ENCODE peak calls at places on chromosomes 16 and 17, in seven cellular contexts. E is left ventricle myocardium inferior, M is body of pancreas, B is sigmoid colon, K is kidney epithelial cell, G is osteoblast, T is GM13977. J is an unnamed sample.
A peak's percentile ranks its signal among the peaks of the same experiment; 100 is the strongest.

GRCh38 chr16:54284319-54284930 is 2.2 kb downstream of the IRX3 start:
- DNase-seq in B (no peak), K (no peak), E (no peak), M (no peak), T (peak; percentile 57), G (peak; percentile 92), J (no peak)

GRCh38 chr16:73050115-73051099 is 2.5 kb upstream of the ZFHX3 start:
- DNase-seq in T (no peak), B (no peak), G (peak; percentile 67), K (no peak), M (no peak), E (no peak), J (no peak)

GRCh38 chr17:9226794-9227135 is 205.5 kb downstream of the NTN1 start:
- DNase-seq in G (no peak), E (no peak), M (no peak), T (no peak), K (no peak), B (peak; percentile 63), J (no peak)

GRCh38 chr17:62162898-62163297 is 97.8 kb upstream of the MED13 start:
- DNase-seq in K (no peak), T (no peak), G (no peak), M (no peak), E (no peak), B (no peak), J (no peak)

GRCh38 chr16:11240636-11241473 is 15.1 kb downstream of the SOCS1 start:
- DNase-seq in M (no peak), B (no peak), K (no peak), E (peak; percentile 51), G (no peak), T (no peak), J (no peak)

GRCh38 chr17:58677204-58677880 is 14.5 kb downstream of the TEX14 start:
- DNase-seq in K (no peak), E (no peak), T (no peak), B (no peak), M (no peak), G (no peak), J (no peak)

GRCh38 chr16:19704321-19705130 is 13.5 kb downstream of the KNOP1 start:
- DNase-seq in M (no peak), G (peak; percentile 85), E (no peak), T (no peak), B (peak; percentile 69), K (no peak), J (peak; percentile 95)

GRCh38 chr16:57516176-57516725 is 20.1 kb downstream of the CCDC102A start:
- DNase-seq in E (no peak), T (no peak), G (peak; percentile 66), M (no peak), K (no peak), B (no peak), J (no peak)

GRCh38 chr16:10067406-10067805 is 114.8 kb downstream of the GRIN2A start:
- DNase-seq in B (no peak), G (no peak), E (no peak), M (peak; percentile 15), K (no peak), T (no peak), J (peak; percentile 39)

GRCh38 chr16:67357561-67357960 is 30.9 kb downstream of the LRRC36 start:
- DNase-seq in M (no peak), K (no peak), T (no peak), E (no peak), G (no peak), B (no peak), J (no peak)

GRCh38 chr16:3074860-3075545 is 9.6 kb downstream of the IL32 start:
- DNase-seq in K (no peak), T (peak; percentile 77), E (no peak), M (peak; percentile 38), G (no peak), B (no peak), J (no peak)

GRCh38 chr17:41540921-41541625 is 13.0 kb upstream of the KRT19 start:
- DNase-seq in M (no peak), G (no peak), K (no peak), E (no peak), T (no peak), B (no peak), J (no peak)

GRCh38 chr16:17519041-17519440 is 48.3 kb upstream of the XYLT1 start:
- DNase-seq in G (no peak), B (no peak), T (no peak), E (no peak), K (no peak), M (no peak), J (no peak)

GRCh38 chr17:47879776-47880452 is 16.1 kb upstream of the SP2 start:
- DNase-seq in G (no peak), B (no peak), T (no peak), E (no peak), M (no peak), K (no peak), J (no peak)

GRCh38 chr16:10180771-10181163 is 1.5 kb downstream of the GRIN2A start:
- DNase-seq in G (peak; percentile 64), K (no peak), M (peak; percentile 29), T (peak; percentile 75), E (no peak), B (no peak), J (peak; percentile 8)

GRCh38 chr17:59287887-59288286 is 43.6 kb upstream of the YPEL2 start:
- DNase-seq in M (no peak), K (no peak), B (no peak), G (peak; percentile 39), E (no peak), T (no peak), J (no peak)

GRCh38 chr16:19210175-19210924 is 42.3 kb downstream of the SYT17 start:
- DNase-seq in T (peak; percentile 56), E (no peak), B (no peak), K (no peak), G (no peak), M (no peak), J (peak; percentile 12)

GRCh38 chr17:32266389-32267269 is 997 bp downstream of the RHBDL3 start:
- DNase-seq in G (peak; percentile 83), K (no peak), T (no peak), E (no peak), M (no peak), B (no peak), J (no peak)

GRCh38 chr17:81524865-81525159 is 3.4 kb upstream of the FSCN2 start:
- DNase-seq in E (no peak), M (no peak), T (no peak), K (no peak), G (no peak), B (no peak), J (no peak)

GRCh38 chr17:81524063-81524864 is 3.9 kb upstream of the FSCN2 start:
- DNase-seq in E (no peak), G (peak; percentile 89), T (no peak), K (no peak), B (no peak), M (no peak), J (no peak)

GRCh38 chr17:81522491-81523125 is 5.6 kb upstream of the FSCN2 start:
- DNase-seq in E (no peak), B (no peak), M (no peak), T (no peak), G (no peak), K (no peak), J (no peak)

GRCh38 chr17:81520021-81520894 is 7.7 kb upstream of the ACTG1 start:
- DNase-seq in B (no peak), T (no peak), G (no peak), K (no peak), E (no peak), M (no peak), J (no peak)

DNA sequence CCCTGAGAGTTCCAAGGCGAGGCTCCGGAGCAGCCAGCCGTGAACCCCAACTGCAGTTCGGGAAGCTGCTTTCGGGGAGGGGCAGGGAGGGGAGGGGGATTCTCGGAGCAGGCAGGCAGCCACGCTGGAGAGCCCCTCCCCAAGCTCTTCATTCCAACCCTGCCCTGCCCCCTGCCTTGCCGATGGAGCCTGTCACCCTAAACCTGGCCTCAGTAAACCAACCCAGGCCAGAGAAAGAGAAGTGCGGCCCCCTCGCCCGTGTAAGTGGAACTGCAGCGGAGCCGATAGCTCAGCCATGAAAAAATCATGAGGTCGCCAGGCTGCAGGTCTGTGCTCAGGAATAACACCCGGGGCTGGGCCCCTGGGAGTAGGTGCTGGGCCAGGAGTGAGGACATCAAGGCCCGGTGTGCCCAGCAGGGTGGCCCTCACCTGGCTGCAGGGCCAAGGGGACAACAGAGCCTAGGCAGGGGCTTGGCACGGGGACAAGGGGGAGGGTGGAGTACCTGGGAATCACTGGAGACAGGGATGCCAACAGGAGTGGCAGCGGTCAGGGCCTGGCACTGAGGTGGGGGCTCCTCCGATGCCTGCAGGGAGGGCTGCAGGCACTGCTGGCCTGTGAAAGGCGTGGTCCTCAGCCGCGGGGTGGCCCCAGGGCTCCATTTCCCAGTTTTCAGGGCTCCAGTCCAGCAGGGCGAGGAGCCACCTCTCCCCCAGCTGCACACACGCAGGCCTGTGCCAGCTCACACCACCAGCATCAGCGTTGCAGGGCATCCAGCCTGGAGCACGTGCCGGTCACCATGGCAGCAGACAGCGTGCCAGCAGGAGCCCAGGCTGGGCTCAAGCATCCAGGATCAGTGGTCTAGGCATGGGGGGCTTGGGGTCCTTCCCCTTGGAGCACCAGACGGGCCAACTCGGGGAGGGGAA is 4.8 kb upstream of the FSCN2 start:
- DNase-seq in E (no peak), B (peak; percentile 83), K (no peak), G (peak; percentile 97), M (no peak), T (no peak), J (peak; percentile 36)
- TF ChIP-seq CTCF in E (no peak), B (no peak), K (peak; percentile 68), G (no peak), M (no peak), T (peak; percentile 15), J (peak; percentile 45)

GRCh38 chr16:30063893-30064745 is 1.4 kb upstream of the ALDOA start:
- DNase-seq in E (peak; percentile 84), T (peak; percentile 82), B (peak; percentile 92), K (no peak), G (peak; percentile 89), M (peak; percentile 85), J (peak; percentile 44)
- TF ChIP-seq CTCF in E (peak; percentile 46), T (peak; percentile 50), B (no peak), K (peak; percentile 32), G (peak; percentile 8), M (no peak), J (no peak)

GRCh38 chr17:15262291-15263205 is 2.6 kb downstream of the PMP22 start:
- DNase-seq in T (no peak), M (peak; percentile 78), K (no peak), G (peak; percentile 97), B (peak; percentile 98), E (peak; percentile 92), J (peak; percentile 86)
- TF ChIP-seq CTCF in T (no peak), M (no peak), K (peak; percentile 9), G (no peak), B (no peak), E (peak; percentile 41), J (peak; percentile 23)

DNA sequence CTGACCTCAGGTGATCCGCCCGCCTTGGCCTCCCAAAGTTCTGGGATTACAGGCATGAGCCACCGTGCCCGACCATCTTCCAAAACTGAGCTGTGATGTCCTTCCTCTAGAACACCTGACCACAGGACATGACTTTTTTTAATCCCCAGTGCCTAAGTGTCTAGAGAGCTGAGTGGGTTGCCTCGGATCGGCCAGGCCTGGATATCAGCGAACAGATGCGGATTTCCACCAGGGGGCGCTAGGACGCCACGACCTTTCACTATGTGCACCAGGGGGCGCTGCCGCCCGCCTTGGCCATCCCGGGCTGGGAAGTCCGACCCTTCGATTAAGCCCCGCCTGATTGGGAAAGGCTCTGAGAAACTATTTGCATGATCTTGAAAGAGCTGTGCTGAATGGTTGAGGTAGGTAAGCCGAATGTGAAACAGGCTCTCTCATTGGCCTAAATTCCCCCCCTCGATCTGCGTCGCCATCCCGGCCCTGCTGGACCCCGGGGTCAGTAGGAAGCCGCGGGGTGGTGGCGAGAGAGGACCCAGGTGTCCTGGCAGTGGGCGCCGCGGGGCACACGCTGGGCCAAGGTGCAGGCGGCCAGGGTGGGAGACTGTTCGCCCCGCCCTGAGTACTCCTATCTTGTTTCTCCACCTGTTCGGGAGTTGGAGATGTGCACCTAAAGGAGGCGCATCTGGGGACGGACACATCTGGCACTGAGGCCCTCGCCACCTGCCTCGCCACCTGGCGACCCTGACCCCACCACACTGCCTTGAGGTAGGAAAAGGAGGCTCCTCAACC is at the start of gene ACBD4:
- DNase-seq in B (peak; percentile 98), E (peak; percentile 94), T (peak; percentile 98), G (peak; percentile 100), K (peak; percentile 90), M (peak; percentile 98), J (peak; percentile 98)
- TF ChIP-seq CTCF in B (peak; percentile 100), E (peak; percentile 100), T (peak; percentile 100), G (peak; percentile 100), K (peak; percentile 100), M (peak; percentile 100), J (peak; percentile 100)

J was measured in fibroblast of villous mesenchyme.